ENCODE peak calls at places on chromosomes 6 and 20, in four cellular contexts. F is Peyer's patch, O is upper lobe of left lung, E is right lobe of liver. L is an unnamed sample.

GRCh38 chr6:54053893-54054391 is 57.3 kb upstream of the MLIP start:
- DNase-seq in F (peak), O (no peak), E (no peak), L (peak)

GRCh38 chr6:110597754-110598153 is 121.3 kb upstream of the SLC22A16 start:
- DNase-seq in F (no peak), O (no peak), E (no peak), L (no peak)

GRCh38 chr6:45420083-45420908 is 42.6 kb upstream of the SUPT3H start:
- DNase-seq in F (peak), O (peak), E (peak), L (no peak)

GRCh38 chr6:87382861-87383260 is 24.9 kb upstream of the CFAP206 start:
- DNase-seq in F (no peak), O (no peak), E (no peak), L (no peak)

GRCh38 chr6:166743925-166744653 is 117.0 kb upstream of the RPS6KA2 start:
- DNase-seq in F (no peak), O (peak), E (no peak), L (no peak)

GRCh38 chr20:58868795-58869194 is 16.3 kb downstream of the GNAS start:
- DNase-seq in F (no peak), O (no peak), E (no peak), L (peak)

GRCh38 chr20:58511364-58511763 is 3.8 kb downstream of the APCDD1L start:
- DNase-seq in F (no peak), O (no peak), E (no peak), L (no peak)

GRCh38 chr6:158653577-158654354 is 3.9 kb downstream of the SYTL3 start:
- DNase-seq in F (peak), O (no peak), E (no peak), L (peak)

GRCh38 chr6:79468587-79468986 is 68.6 kb downstream of the LCA5 start:
- DNase-seq in F (no peak), O (no peak), E (no peak), L (no peak)

GRCh38 chr6:105135056-105135455 is 44.8 kb downstream of the POPDC3 start:
- DNase-seq in F (no peak), O (no peak), E (no peak), L (no peak)

GRCh38 chr6:113873043-113873667 is 16.0 kb downstream of the MARCKS start:
- DNase-seq in F (peak), O (no peak), E (peak), L (peak)

GRCh38 chr6:18330548-18331066 is 56.5 kb upstream of the RNF144B start:
- DNase-seq in F (no peak), O (no peak), E (no peak), L (no peak)

GRCh38 chr6:33592280-33592594 is 12.2 kb upstream of the BAK1 start:
- DNase-seq in F (no peak), O (no peak), E (no peak), L (no peak)

GRCh38 chr6:20877008-20877937 is 343.0 kb downstream of the CDKAL1 start:
- DNase-seq in F (peak), O (no peak), E (peak), L (no peak)

GRCh38 chr6:71367763-71368162 is 79.2 kb downstream of the OGFRL1 start:
- DNase-seq in F (no peak), O (no peak), E (no peak), L (no peak)

GRCh38 chr6:72748759-72749158 is 126.9 kb downstream of the KCNQ5 start:
- DNase-seq in F (no peak), O (no peak), E (no peak), L (no peak)

GRCh38 chr20:49508435-49509199 is 26.1 kb upstream of the KCNB1 start:
- DNase-seq in F (no peak), O (no peak), E (no peak), L (no peak)

GRCh38 chr6:5379647-5380242 is 118.4 kb downstream of the FARS2 start:
- DNase-seq in F (peak), O (no peak), E (no peak), L (peak)

GRCh38 chr6:100462396-100462795 is 2.3 kb downstream of the SIM1 start:
- DNase-seq in F (no peak), O (no peak), E (no peak), L (no peak)

GRCh38 chr20:41141153-41141815 is 3.9 kb downstream of the PLCG1 start:
- DNase-seq in F (no peak), O (peak), E (no peak), L (peak)
- H3K4me3 ChIP-seq in F (peak), O (no peak), E (no peak), L (no peak)

DNA sequence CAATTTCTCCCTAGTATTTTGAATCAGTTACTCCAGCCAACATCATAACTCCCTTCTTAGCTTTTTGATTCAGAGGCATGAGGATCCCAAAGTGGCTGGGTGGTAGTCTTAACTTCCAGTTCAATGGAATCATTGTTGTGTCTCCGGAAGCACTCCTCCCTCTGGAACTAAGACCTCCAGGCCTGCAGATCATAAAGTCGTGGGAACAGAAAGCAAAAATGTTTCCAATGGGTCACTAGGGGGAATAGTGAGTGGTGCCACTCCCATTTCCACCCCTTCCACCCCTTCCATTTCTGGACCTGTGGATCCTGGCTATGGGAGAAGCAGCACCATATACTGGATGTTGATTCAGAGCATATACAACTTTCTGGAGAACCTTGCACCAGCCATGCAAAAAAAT is 130.8 kb downstream of the SGK1 start:
- DNase-seq in F (no peak), O (no peak), E (no peak), L (no peak)
- H3K27ac ChIP-seq in F (no peak), O (no peak), E (no peak), L (no peak)

GRCh38 chr6:51398793-51399192 is 580.1 kb downstream of the TFAP2B start:
- DNase-seq in F (no peak), O (no peak), E (no peak), L (no peak)
- TF ChIP-seq CTCF in F (no peak), O (no peak), E (no peak), L (no peak)

DNA sequence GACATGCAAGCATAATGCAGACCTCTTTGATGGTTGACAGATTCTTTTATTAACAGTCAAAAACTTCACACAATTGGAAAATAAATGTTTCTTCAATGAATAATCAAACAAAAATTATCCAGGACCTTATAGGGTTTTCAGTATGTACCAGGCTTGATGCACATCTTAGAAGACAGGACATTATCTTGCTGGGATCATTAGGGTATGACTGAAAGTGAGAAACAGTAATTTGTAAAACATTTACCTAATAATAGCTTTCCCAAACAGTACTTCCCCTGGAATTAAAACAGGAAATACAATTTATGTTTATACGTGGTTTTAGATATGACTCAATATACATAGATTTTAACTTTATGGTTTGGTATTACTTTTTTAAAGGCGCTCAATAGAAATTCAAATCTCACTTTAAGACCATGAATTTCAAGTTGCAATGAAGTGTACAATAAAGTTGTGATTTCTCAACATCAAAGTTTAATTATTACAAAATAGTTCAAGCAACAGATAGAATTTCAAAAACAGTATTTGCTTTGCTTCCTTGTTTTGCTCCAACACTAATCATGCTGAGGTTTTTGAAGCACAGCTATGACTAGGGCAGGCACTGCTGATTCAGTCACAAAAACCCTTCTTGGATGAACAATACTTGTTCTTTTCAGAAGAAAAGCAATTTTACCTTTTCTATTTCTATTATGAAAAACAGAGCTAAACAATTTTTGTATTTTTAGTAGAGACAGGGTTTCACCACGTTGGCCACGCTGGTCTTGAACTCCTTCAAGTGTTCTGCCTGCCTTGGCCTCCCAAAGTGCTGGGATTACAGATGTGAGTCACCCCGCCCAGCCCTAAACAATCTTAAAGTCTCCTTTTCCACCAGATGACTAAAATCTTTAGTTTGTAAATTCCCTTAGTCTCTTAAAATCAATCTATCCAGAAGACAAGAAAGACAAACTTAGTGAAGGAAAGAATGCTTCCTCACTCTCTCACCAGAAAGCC is 13.7 kb downstream of the SOD2 start:
- DNase-seq in F (no peak), O (no peak), E (no peak), L (no peak)
- H3K4me3 ChIP-seq in F (no peak), O (no peak), E (no peak), L (no peak)

GRCh38 chr20:23629542-23630391 is 8.0 kb downstream of the CST3 start:
- DNase-seq in F (no peak), O (no peak), E (no peak), L (no peak)
- H3K27ac ChIP-seq in F (peak), O (no peak), E (no peak), L (peak)

DNA sequence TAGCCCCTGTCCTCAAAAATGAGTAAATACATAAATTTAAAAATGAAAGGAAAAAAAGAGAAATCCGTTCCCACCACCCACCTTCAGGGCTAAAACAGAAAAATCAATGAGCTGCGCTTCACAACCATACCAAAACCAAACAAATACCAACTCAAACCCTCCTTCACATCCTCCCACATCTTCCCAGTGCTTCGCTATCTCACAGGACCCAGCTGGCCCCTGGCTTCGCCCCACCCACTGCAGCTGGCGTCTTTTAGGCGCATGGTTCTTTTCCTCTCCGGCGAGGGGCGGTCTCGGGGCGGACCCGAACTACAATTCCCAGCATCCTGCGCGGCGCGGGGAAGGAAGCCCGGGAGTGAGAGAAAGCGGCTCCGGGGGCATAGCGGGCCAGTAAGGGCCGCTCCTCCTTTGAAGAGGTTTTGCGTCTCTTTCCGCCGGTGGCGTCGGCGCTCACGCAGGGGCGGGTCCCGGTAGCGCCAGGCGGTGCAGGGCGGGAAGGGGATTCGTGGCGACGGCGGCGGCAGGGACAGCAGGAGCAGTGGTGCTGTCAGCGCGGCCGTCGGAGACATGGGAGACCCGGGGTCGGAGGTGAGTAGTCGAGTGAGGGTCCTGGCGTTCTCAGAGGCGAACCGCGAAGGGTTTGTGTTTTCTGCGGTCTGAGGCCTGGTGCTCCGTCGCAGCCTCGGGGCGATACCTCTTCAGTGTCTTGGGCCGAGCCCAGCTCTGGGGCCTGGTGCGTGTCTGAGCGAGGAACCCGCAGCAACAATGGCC is at the start of gene ZNF451:
- DNase-seq in F (peak), O (peak), E (peak), L (peak)
- TF ChIP-seq CTCF in F (no peak), O (no peak), E (peak), L (no peak)